ENCODE peak calls at places on chromosomes 16 and 17, in five cellular contexts. One of them, this sample, is unnamed. For H3K27me3 and H3K4me1, the result is how much of the 10 kb centered on the place peaks cover.

GRCh38 chr17:74239169-74239568 is 25.8 kb downstream of the TTYH2 start:
- DNase-seq in stomach: no peak
- DNase-seq in testis: no peak
- DNase-seq in adrenal gland: peak
- DNase-seq in left lung: no peak
- DNase-seq in this sample: peak

GRCh38 chr17:53749178-53749577 is 73.5 kb upstream of the KIF2B start:
- DNase-seq in left lung: no peak
- DNase-seq in stomach: no peak
- DNase-seq in adrenal gland: no peak
- DNase-seq in testis: no peak
- DNase-seq in this sample: no peak

GRCh38 chr17:63124958-63125357 is 158.9 kb downstream of the TANC2 start:
- DNase-seq in adrenal gland: no peak
- DNase-seq in left lung: no peak
- DNase-seq in stomach: no peak
- DNase-seq in testis: no peak
- DNase-seq in this sample: no peak

GRCh38 chr17:16171613-16172012 is 43.7 kb downstream of the NCOR1 start:
- DNase-seq in testis: no peak
- DNase-seq in stomach: peak
- DNase-seq in adrenal gland: no peak
- DNase-seq in left lung: no peak
- DNase-seq in this sample: no peak

GRCh38 chr16:14509055-14509454 is 121.0 kb downstream of the PARN start:
- DNase-seq in stomach: no peak
- DNase-seq in testis: no peak
- DNase-seq in left lung: no peak
- DNase-seq in adrenal gland: no peak
- DNase-seq in this sample: no peak

GRCh38 chr17:30333503-30334240 is at the start of gene TMIGD1:
- DNase-seq in adrenal gland: no peak
- DNase-seq in testis: no peak
- DNase-seq in stomach: no peak
- DNase-seq in left lung: no peak
- DNase-seq in this sample: no peak

GRCh38 chr17:12973496-12974318 is 44.1 kb downstream of the ELAC2 start:
- DNase-seq in adrenal gland: no peak
- DNase-seq in left lung: no peak
- DNase-seq in stomach: no peak
- DNase-seq in testis: peak
- DNase-seq in this sample: no peak

GRCh38 chr16:20396846-20397467 is 7.6 kb downstream of the PDILT start:
- DNase-seq in stomach: no peak
- DNase-seq in adrenal gland: no peak
- DNase-seq in testis: no peak
- DNase-seq in left lung: no peak
- DNase-seq in this sample: no peak

GRCh38 chr16:14629612-14629918 is 495 bp downstream of the PARN start:
- DNase-seq in left lung: no peak
- DNase-seq in stomach: no peak
- DNase-seq in adrenal gland: no peak
- DNase-seq in testis: no peak
- DNase-seq in this sample: no peak

GRCh38 chr17:42675348-42675983 is 1.3 kb downstream of the PLEKHH3 start:
- DNase-seq in adrenal gland: no peak
- DNase-seq in testis: no peak
- DNase-seq in stomach: peak
- DNase-seq in left lung: no peak
- DNase-seq in this sample: no peak

GRCh38 chr17:42672038-42672437 is 4.8 kb downstream of the PLEKHH3 start:
- DNase-seq in stomach: no peak
- DNase-seq in adrenal gland: no peak
- DNase-seq in testis: no peak
- DNase-seq in left lung: no peak
- DNase-seq in this sample: no peak

GRCh38 chr17:42673885-42674754 is 2.7 kb downstream of the PLEKHH3 start:
- DNase-seq in adrenal gland: no peak
- DNase-seq in left lung: no peak
- DNase-seq in testis: peak
- DNase-seq in stomach: peak
- DNase-seq in this sample: no peak

GRCh38 chr17:42674755-42675347 is 1.9 kb downstream of the PLEKHH3 start:
- DNase-seq in adrenal gland: no peak
- DNase-seq in left lung: no peak
- DNase-seq in stomach: peak
- DNase-seq in testis: no peak
- DNase-seq in this sample: no peak

DNA sequence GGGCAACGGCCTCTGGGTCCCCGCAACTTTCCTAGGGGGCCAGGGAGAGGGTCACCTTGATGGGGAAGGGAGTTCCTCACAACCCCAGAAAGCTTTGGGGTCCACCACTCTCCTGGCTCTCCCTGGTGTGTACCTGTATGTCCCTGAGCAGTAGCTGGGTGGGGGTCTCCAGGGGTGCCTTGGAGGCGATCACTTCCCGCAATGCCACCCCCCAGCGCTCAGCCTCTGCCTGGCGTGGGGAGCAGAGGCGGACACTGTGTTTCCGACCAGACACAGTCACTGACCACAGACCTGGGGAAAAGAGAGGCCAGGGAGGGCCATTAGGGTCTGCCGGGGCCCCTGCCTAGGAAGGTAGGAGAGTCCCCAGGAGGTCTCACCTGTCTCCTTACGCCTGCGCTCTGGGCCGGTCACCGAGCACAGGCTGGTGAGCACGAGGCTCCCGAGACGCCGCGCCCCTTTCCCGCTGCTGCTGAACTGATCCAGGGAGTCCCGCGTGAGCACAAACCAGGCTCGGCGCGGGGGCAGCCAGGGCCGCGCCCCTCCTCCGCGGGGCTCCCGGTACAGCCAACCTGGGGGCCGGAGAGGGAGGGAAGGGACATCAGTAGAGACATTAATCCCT is 3.4 kb downstream of the PLEKHH3 start:
- DNase-seq in testis: peak
- DNase-seq in adrenal gland: no peak
- DNase-seq in stomach: no peak
- DNase-seq in left lung: no peak
- DNase-seq in this sample: no peak
- H3K27me3 ChIP-seq in testis: under half
- H3K27me3 ChIP-seq in adrenal gland: under half
- H3K27me3 ChIP-seq in stomach: under half
- H3K27me3 ChIP-seq in left lung: half or more
- H3K27me3 ChIP-seq in this sample: under half

GRCh38 chr17:19296786-19297778 is 59.9 kb downstream of the EPN2 start:
- DNase-seq in left lung: no peak
- DNase-seq in stomach: no peak
- DNase-seq in adrenal gland: no peak
- DNase-seq in testis: no peak
- DNase-seq in this sample: no peak
- H3K27ac ChIP-seq in left lung: no peak
- H3K27ac ChIP-seq in stomach: no peak
- H3K27ac ChIP-seq in adrenal gland: no peak
- H3K27ac ChIP-seq in testis: no peak
- H3K27ac ChIP-seq in this sample: no peak

GRCh38 chr17:50945779-50946222 is 79.6 kb upstream of the TOB1 start:
- DNase-seq in adrenal gland: peak
- DNase-seq in stomach: no peak
- DNase-seq in left lung: peak
- DNase-seq in testis: no peak
- DNase-seq in this sample: no peak

GRCh38 chr17:50944902-50945720 is 79.0 kb upstream of the TOB1 start:
- DNase-seq in adrenal gland: peak
- DNase-seq in testis: no peak
- DNase-seq in left lung: peak
- DNase-seq in stomach: no peak
- DNase-seq in this sample: no peak

GRCh38 chr17:50943575-50943933 is 77.4 kb upstream of the TOB1 start:
- DNase-seq in testis: peak
- DNase-seq in adrenal gland: peak
- DNase-seq in stomach: peak
- DNase-seq in left lung: peak
- DNase-seq in this sample: peak

GRCh38 chr17:50946223-50946890 is 80.2 kb upstream of the TOB1 start:
- DNase-seq in stomach: peak
- DNase-seq in adrenal gland: peak
- DNase-seq in testis: no peak
- DNase-seq in left lung: no peak
- DNase-seq in this sample: no peak

GRCh38 chr17:50944054-50944901 is 78.1 kb upstream of the TOB1 start:
- DNase-seq in stomach: peak
- DNase-seq in left lung: peak
- DNase-seq in testis: peak
- DNase-seq in adrenal gland: peak
- DNase-seq in this sample: peak
- H3K4me1 ChIP-seq in stomach: half or more
- H3K4me1 ChIP-seq in left lung: under half
- H3K4me1 ChIP-seq in testis: under half
- H3K4me1 ChIP-seq in adrenal gland: under half
- H3K4me1 ChIP-seq in this sample: under half

GRCh38 chr17:42056634-42057033 is 6.2 kb upstream of the C17orf113 start:
- DNase-seq in left lung: no peak
- DNase-seq in stomach: no peak
- DNase-seq in adrenal gland: no peak
- DNase-seq in testis: no peak
- DNase-seq in this sample: no peak
- H3K27me3 ChIP-seq in left lung: under half
- H3K27me3 ChIP-seq in stomach: under half
- H3K27me3 ChIP-seq in adrenal gland: under half
- H3K27me3 ChIP-seq in testis: under half
- H3K27me3 ChIP-seq in this sample: under half

GRCh38 chr16:86846136-86846535 is 267.8 kb downstream of the FOXL1 start:
- DNase-seq in testis: no peak
- DNase-seq in adrenal gland: no peak
- DNase-seq in left lung: no peak
- DNase-seq in stomach: no peak
- DNase-seq in this sample: no peak
- H3K27ac ChIP-seq in testis: no peak
- H3K27ac ChIP-seq in adrenal gland: no peak
- H3K27ac ChIP-seq in left lung: no peak
- H3K27ac ChIP-seq in stomach: no peak
- H3K27ac ChIP-seq in this sample: no peak

GRCh38 chr17:34252890-34253525 is 2.1 kb upstream of the CCL2 start:
- DNase-seq in testis: no peak
- DNase-seq in adrenal gland: no peak
- DNase-seq in stomach: no peak
- DNase-seq in left lung: no peak
- DNase-seq in this sample: no peak
- H3K4me1 ChIP-seq in testis: half or more
- H3K4me1 ChIP-seq in adrenal gland: half or more
- H3K4me1 ChIP-seq in stomach: half or more
- H3K4me1 ChIP-seq in left lung: half or more
- H3K4me1 ChIP-seq in this sample: under half

GRCh38 chr17:44967026-44967906 is 837 bp downstream of the C1QL1 start:
- DNase-seq in left lung: no peak
- DNase-seq in testis: no peak
- DNase-seq in stomach: no peak
- DNase-seq in adrenal gland: no peak
- DNase-seq in this sample: no peak
- H3K27me3 ChIP-seq in left lung: half or more
- H3K27me3 ChIP-seq in testis: under half
- H3K27me3 ChIP-seq in stomach: half or more
- H3K27me3 ChIP-seq in adrenal gland: half or more
- H3K27me3 ChIP-seq in this sample: under half

GRCh38 chr16:54040975-54041374 is 245.6 kb downstream of the IRX3 start:
- DNase-seq in stomach: no peak
- DNase-seq in testis: no peak
- DNase-seq in adrenal gland: no peak
- DNase-seq in left lung: no peak
- DNase-seq in this sample: no peak
- H3K27ac ChIP-seq in stomach: no peak
- H3K27ac ChIP-seq in testis: no peak
- H3K27ac ChIP-seq in adrenal gland: no peak
- H3K27ac ChIP-seq in left lung: no peak
- H3K27ac ChIP-seq in this sample: no peak

GRCh38 chr16:75247249-75247648 is 4.2 kb downstream of the BCAR1 start:
- DNase-seq in stomach: no peak
- DNase-seq in adrenal gland: no peak
- DNase-seq in testis: no peak
- DNase-seq in left lung: no peak
- DNase-seq in this sample: no peak
- H3K4me1 ChIP-seq in stomach: half or more
- H3K4me1 ChIP-seq in adrenal gland: half or more
- H3K4me1 ChIP-seq in testis: half or more
- H3K4me1 ChIP-seq in left lung: half or more
- H3K4me1 ChIP-seq in this sample: half or more